ENCODE peak calls at places on chromosomes 12 and 14, in ten cellular contexts. One of them, this sample, is unnamed.

GRCh38 chr12:113847856-113848255 is 118.3 kb downstream of the RBM19 start:
- DNase-seq in RWPE1: no peak
- DNase-seq in cardiac fibroblast: no peak
- DNase-seq in endothelial cell: no peak
- DNase-seq in osteocyte: no peak
- DNase-seq in fibroblast of mammary gland: no peak
- DNase-seq in tibial artery: no peak
- DNase-seq in sigmoid colon: no peak
- DNase-seq in neural progenitor cell: no peak
- DNase-seq in AG04450: no peak
- DNase-seq in this sample: no peak

GRCh38 chr12:23662966-23663365 is 286.5 kb downstream of the SOX5 start:
- DNase-seq in RWPE1: no peak
- DNase-seq in cardiac fibroblast: no peak
- DNase-seq in endothelial cell: no peak
- DNase-seq in osteocyte: no peak
- DNase-seq in fibroblast of mammary gland: no peak
- DNase-seq in tibial artery: peak
- DNase-seq in sigmoid colon: no peak
- DNase-seq in neural progenitor cell: no peak
- DNase-seq in AG04450: no peak
- DNase-seq in this sample: no peak

GRCh38 chr14:55221186-55221585 is 29.8 kb upstream of the DLGAP5 start:
- DNase-seq in RWPE1: peak
- DNase-seq in cardiac fibroblast: peak
- DNase-seq in endothelial cell: no peak
- DNase-seq in osteocyte: no peak
- DNase-seq in fibroblast of mammary gland: peak
- DNase-seq in tibial artery: no peak
- DNase-seq in sigmoid colon: no peak
- DNase-seq in neural progenitor cell: no peak
- DNase-seq in AG04450: no peak
- DNase-seq in this sample: no peak

GRCh38 chr12:65593206-65593833 is 231.0 kb upstream of the HMGA2 start:
- DNase-seq in RWPE1: no peak
- DNase-seq in cardiac fibroblast: no peak
- DNase-seq in endothelial cell: no peak
- DNase-seq in osteocyte: no peak
- DNase-seq in fibroblast of mammary gland: no peak
- DNase-seq in tibial artery: no peak
- DNase-seq in sigmoid colon: no peak
- DNase-seq in neural progenitor cell: no peak
- DNase-seq in AG04450: no peak
- DNase-seq in this sample: no peak

GRCh38 chr14:64248689-64249088 is 45.5 kb downstream of the ESR2 start:
- DNase-seq in RWPE1: no peak
- DNase-seq in cardiac fibroblast: no peak
- DNase-seq in endothelial cell: no peak
- DNase-seq in osteocyte: no peak
- DNase-seq in fibroblast of mammary gland: no peak
- DNase-seq in tibial artery: no peak
- DNase-seq in sigmoid colon: no peak
- DNase-seq in neural progenitor cell: no peak
- DNase-seq in AG04450: no peak
- DNase-seq in this sample: no peak

GRCh38 chr12:95648990-95649791 is 97.9 kb upstream of the USP44 start:
- DNase-seq in RWPE1: peak
- DNase-seq in cardiac fibroblast: peak
- DNase-seq in endothelial cell: no peak
- DNase-seq in osteocyte: no peak
- DNase-seq in fibroblast of mammary gland: peak
- DNase-seq in tibial artery: no peak
- DNase-seq in sigmoid colon: no peak
- DNase-seq in neural progenitor cell: no peak
- DNase-seq in AG04450: no peak
- DNase-seq in this sample: no peak

GRCh38 chr14:105330491-105330895 is 15.9 kb downstream of the PACS2 start:
- DNase-seq in RWPE1: peak
- DNase-seq in cardiac fibroblast: peak
- DNase-seq in endothelial cell: no peak
- DNase-seq in osteocyte: no peak
- DNase-seq in fibroblast of mammary gland: peak
- DNase-seq in tibial artery: peak
- DNase-seq in sigmoid colon: no peak
- DNase-seq in neural progenitor cell: no peak
- DNase-seq in AG04450: no peak
- DNase-seq in this sample: no peak

GRCh38 chr14:87081004-87081403 is 912.0 kb downstream of the GALC start:
- DNase-seq in RWPE1: no peak
- DNase-seq in cardiac fibroblast: no peak
- DNase-seq in endothelial cell: no peak
- DNase-seq in osteocyte: no peak
- DNase-seq in fibroblast of mammary gland: no peak
- DNase-seq in tibial artery: no peak
- DNase-seq in sigmoid colon: no peak
- DNase-seq in neural progenitor cell: no peak
- DNase-seq in AG04450: no peak
- DNase-seq in this sample: no peak

GRCh38 chr12:123250471-123251383 is 17.5 kb downstream of the MTRFR start:
- DNase-seq in RWPE1: peak
- DNase-seq in cardiac fibroblast: no peak
- DNase-seq in endothelial cell: no peak
- DNase-seq in osteocyte: no peak
- DNase-seq in fibroblast of mammary gland: no peak
- DNase-seq in tibial artery: no peak
- DNase-seq in sigmoid colon: no peak
- DNase-seq in neural progenitor cell: no peak
- DNase-seq in AG04450: no peak
- DNase-seq in this sample: no peak

GRCh38 chr14:81831128-81831815 is 297.6 kb upstream of the SEL1L start:
- DNase-seq in RWPE1: no peak
- DNase-seq in cardiac fibroblast: peak
- DNase-seq in endothelial cell: no peak
- DNase-seq in osteocyte: no peak
- DNase-seq in fibroblast of mammary gland: peak
- DNase-seq in tibial artery: peak
- DNase-seq in sigmoid colon: peak
- DNase-seq in neural progenitor cell: peak
- DNase-seq in AG04450: no peak
- DNase-seq in this sample: no peak

GRCh38 chr14:68343534-68344093 is 449.3 kb downstream of the ZFP36L1 start:
- DNase-seq in RWPE1: no peak
- DNase-seq in cardiac fibroblast: no peak
- DNase-seq in endothelial cell: no peak
- DNase-seq in osteocyte: no peak
- DNase-seq in fibroblast of mammary gland: no peak
- DNase-seq in tibial artery: no peak
- DNase-seq in sigmoid colon: no peak
- DNase-seq in neural progenitor cell: no peak
- DNase-seq in AG04450: no peak
- DNase-seq in this sample: no peak

GRCh38 chr14:99684356-99684952 is 356 bp downstream of the CYP46A1 start:
- DNase-seq in RWPE1: no peak
- DNase-seq in cardiac fibroblast: no peak
- DNase-seq in endothelial cell: no peak
- DNase-seq in osteocyte: no peak
- DNase-seq in fibroblast of mammary gland: no peak
- DNase-seq in tibial artery: no peak
- DNase-seq in sigmoid colon: no peak
- DNase-seq in neural progenitor cell: no peak
- DNase-seq in AG04450: no peak
- DNase-seq in this sample: no peak

GRCh38 chr12:105332925-105333324 is 2.4 kb downstream of the C12orf75 start:
- DNase-seq in RWPE1: no peak
- DNase-seq in cardiac fibroblast: no peak
- DNase-seq in endothelial cell: no peak
- DNase-seq in osteocyte: no peak
- DNase-seq in fibroblast of mammary gland: no peak
- DNase-seq in tibial artery: no peak
- DNase-seq in sigmoid colon: no peak
- DNase-seq in neural progenitor cell: no peak
- DNase-seq in AG04450: no peak
- DNase-seq in this sample: no peak

GRCh38 chr12:48216785-48217184 is 13.7 kb upstream of the OR10AD1 start:
- DNase-seq in RWPE1: no peak
- DNase-seq in cardiac fibroblast: peak
- DNase-seq in endothelial cell: no peak
- DNase-seq in osteocyte: no peak
- DNase-seq in fibroblast of mammary gland: no peak
- DNase-seq in tibial artery: no peak
- DNase-seq in sigmoid colon: no peak
- DNase-seq in neural progenitor cell: no peak
- DNase-seq in AG04450: no peak
- DNase-seq in this sample: peak

GRCh38 chr14:51328089-51328941 is 88.3 kb downstream of the TMX1 start:
- DNase-seq in RWPE1: no peak
- DNase-seq in cardiac fibroblast: peak
- DNase-seq in endothelial cell: no peak
- DNase-seq in osteocyte: no peak
- DNase-seq in fibroblast of mammary gland: peak
- DNase-seq in tibial artery: no peak
- DNase-seq in sigmoid colon: no peak
- DNase-seq in neural progenitor cell: no peak
- DNase-seq in AG04450: peak
- DNase-seq in this sample: no peak

GRCh38 chr14:75960219-75960618 is 21.6 kb downstream of the TGFB3 start:
- DNase-seq in RWPE1: no peak
- DNase-seq in cardiac fibroblast: no peak
- DNase-seq in endothelial cell: no peak
- DNase-seq in osteocyte: no peak
- DNase-seq in fibroblast of mammary gland: no peak
- DNase-seq in tibial artery: no peak
- DNase-seq in sigmoid colon: no peak
- DNase-seq in neural progenitor cell: no peak
- DNase-seq in AG04450: no peak
- DNase-seq in this sample: no peak

GRCh38 chr12:127054531-127054930 is 1212.4 kb upstream of the TMEM132C start:
- DNase-seq in RWPE1: peak
- DNase-seq in cardiac fibroblast: peak
- DNase-seq in endothelial cell: no peak
- DNase-seq in osteocyte: no peak
- DNase-seq in fibroblast of mammary gland: no peak
- DNase-seq in tibial artery: no peak
- DNase-seq in sigmoid colon: no peak
- DNase-seq in neural progenitor cell: no peak
- DNase-seq in AG04450: no peak
- DNase-seq in this sample: no peak

GRCh38 chr12:47032644-47033043 is 46.8 kb upstream of the PCED1B start:
- DNase-seq in RWPE1: no peak
- DNase-seq in cardiac fibroblast: peak
- DNase-seq in endothelial cell: no peak
- DNase-seq in osteocyte: no peak
- DNase-seq in fibroblast of mammary gland: peak
- DNase-seq in tibial artery: no peak
- DNase-seq in sigmoid colon: no peak
- DNase-seq in neural progenitor cell: peak
- DNase-seq in AG04450: no peak
- DNase-seq in this sample: no peak

GRCh38 chr14:97687944-97688625 is 890.9 kb downstream of the VRK1 start:
- DNase-seq in RWPE1: no peak
- DNase-seq in cardiac fibroblast: no peak
- DNase-seq in endothelial cell: no peak
- DNase-seq in osteocyte: no peak
- DNase-seq in fibroblast of mammary gland: peak
- DNase-seq in tibial artery: no peak
- DNase-seq in sigmoid colon: no peak
- DNase-seq in neural progenitor cell: no peak
- DNase-seq in AG04450: no peak
- DNase-seq in this sample: no peak

GRCh38 chr12:51192284-51192671 is 19.3 kb upstream of the TFCP2 start:
- DNase-seq in RWPE1: no peak
- DNase-seq in cardiac fibroblast: no peak
- DNase-seq in endothelial cell: no peak
- DNase-seq in osteocyte: no peak
- DNase-seq in fibroblast of mammary gland: no peak
- DNase-seq in tibial artery: no peak
- DNase-seq in sigmoid colon: no peak
- DNase-seq in neural progenitor cell: no peak
- DNase-seq in AG04450: no peak
- DNase-seq in this sample: no peak
- TF ChIP-seq CTCF in RWPE1: no peak
- TF ChIP-seq CTCF in cardiac fibroblast: no peak
- TF ChIP-seq CTCF in endothelial cell: no peak
- TF ChIP-seq CTCF in osteocyte: no peak
- TF ChIP-seq CTCF in fibroblast of mammary gland: no peak
- TF ChIP-seq CTCF in tibial artery: no peak
- TF ChIP-seq CTCF in sigmoid colon: no peak
- TF ChIP-seq CTCF in neural progenitor cell: no peak
- TF ChIP-seq CTCF in AG04450: no peak
- TF ChIP-seq CTCF in this sample: no peak

DNA sequence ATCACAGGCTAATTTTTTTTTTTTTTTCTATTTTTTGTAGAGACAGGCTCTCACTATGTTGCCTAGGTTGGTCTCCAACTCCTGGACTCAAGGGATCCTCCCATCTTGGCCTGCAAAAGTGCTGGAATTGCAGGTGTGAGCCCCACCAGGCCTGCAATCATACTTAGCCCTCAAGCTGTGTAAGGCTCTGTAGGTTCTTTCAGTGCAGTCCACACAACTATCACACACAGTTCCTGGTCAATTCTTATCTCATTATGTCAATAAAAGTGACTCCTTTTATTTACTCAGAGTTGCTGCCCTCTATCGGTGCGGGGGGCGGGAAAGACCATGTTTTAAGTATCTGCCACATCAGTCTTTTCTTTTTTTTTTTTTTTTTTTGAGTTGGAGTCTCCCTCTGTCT is 29.0 kb downstream of the SLC2A3 start:
- DNase-seq in RWPE1: peak
- DNase-seq in cardiac fibroblast: peak
- DNase-seq in endothelial cell: peak
- DNase-seq in osteocyte: no peak
- DNase-seq in fibroblast of mammary gland: peak
- DNase-seq in tibial artery: no peak
- DNase-seq in sigmoid colon: no peak
- DNase-seq in neural progenitor cell: peak
- DNase-seq in AG04450: no peak
- DNase-seq in this sample: no peak
- TF ChIP-seq CTCF in RWPE1: no peak
- TF ChIP-seq CTCF in cardiac fibroblast: peak
- TF ChIP-seq CTCF in endothelial cell: peak
- TF ChIP-seq CTCF in osteocyte: peak
- TF ChIP-seq CTCF in fibroblast of mammary gland: peak
- TF ChIP-seq CTCF in tibial artery: no peak
- TF ChIP-seq CTCF in sigmoid colon: no peak
- TF ChIP-seq CTCF in neural progenitor cell: peak
- TF ChIP-seq CTCF in AG04450: peak
- TF ChIP-seq CTCF in this sample: no peak

GRCh38 chr12:10722502-10722904 is 620 bp downstream of the YBX3 start:
- DNase-seq in RWPE1: peak
- DNase-seq in cardiac fibroblast: peak
- DNase-seq in endothelial cell: peak
- DNase-seq in osteocyte: peak
- DNase-seq in fibroblast of mammary gland: peak
- DNase-seq in tibial artery: peak
- DNase-seq in sigmoid colon: peak
- DNase-seq in neural progenitor cell: peak
- DNase-seq in AG04450: peak
- DNase-seq in this sample: peak
- TF ChIP-seq CTCF in RWPE1: no peak
- TF ChIP-seq CTCF in cardiac fibroblast: no peak
- TF ChIP-seq CTCF in endothelial cell: no peak
- TF ChIP-seq CTCF in osteocyte: no peak
- TF ChIP-seq CTCF in fibroblast of mammary gland: no peak
- TF ChIP-seq CTCF in tibial artery: no peak
- TF ChIP-seq CTCF in sigmoid colon: no peak
- TF ChIP-seq CTCF in neural progenitor cell: peak
- TF ChIP-seq CTCF in AG04450: peak
- TF ChIP-seq CTCF in this sample: no peak

GRCh38 chr12:52443966-52444365 is 8.0 kb downstream of the KRT6B start:
- DNase-seq in RWPE1: no peak
- DNase-seq in cardiac fibroblast: no peak
- DNase-seq in endothelial cell: no peak
- DNase-seq in osteocyte: no peak
- DNase-seq in fibroblast of mammary gland: no peak
- DNase-seq in tibial artery: no peak
- DNase-seq in sigmoid colon: no peak
- DNase-seq in neural progenitor cell: no peak
- DNase-seq in AG04450: no peak
- DNase-seq in this sample: no peak
- TF ChIP-seq CTCF in RWPE1: no peak
- TF ChIP-seq CTCF in cardiac fibroblast: no peak
- TF ChIP-seq CTCF in endothelial cell: no peak
- TF ChIP-seq CTCF in osteocyte: no peak
- TF ChIP-seq CTCF in fibroblast of mammary gland: no peak
- TF ChIP-seq CTCF in tibial artery: no peak
- TF ChIP-seq CTCF in sigmoid colon: no peak
- TF ChIP-seq CTCF in neural progenitor cell: no peak
- TF ChIP-seq CTCF in AG04450: no peak
- TF ChIP-seq CTCF in this sample: no peak

This sample was measured in CD14-positive monocyte.